ENCODE peak calls at places on chromosome 7, in four cellular contexts. S is K562, W is HepG2, Q is GM12878. R is an unnamed sample.

GRCh38 chr7:32204361-32205018 is 134.3 kb upstream of the PDE1C start:
- DNase-seq in S (no peak), W (peak), Q (peak), R (peak)

GRCh38 chr7:143389316-143390097 is 8.4 kb downstream of the ZYX start:
- DNase-seq in W (no peak), Q (no peak), S (peak), R (no peak)

GRCh38 chr7:74505426-74506328 is 52.0 kb downstream of the GTF2IRD1 start:
- DNase-seq in W (no peak), S (no peak), Q (no peak), R (no peak)

GRCh38 chr7:46972205-46972604 is 609.7 kb downstream of the TNS3 start:
- DNase-seq in Q (no peak), W (no peak), S (no peak), R (no peak)

GRCh38 chr7:31102151-31102972 is 50.3 kb downstream of the ADCYAP1R1 start:
- DNase-seq in S (no peak), Q (no peak), W (no peak), R (no peak)

GRCh38 chr7:137642467-137642866 is 204.3 kb downstream of the DGKI start:
- DNase-seq in S (no peak), W (no peak), Q (no peak), R (no peak)

GRCh38 chr7:157690058-157690832 is 353.4 kb downstream of the DNAJB6 start:
- DNase-seq in W (no peak), S (no peak), Q (no peak), R (peak)

GRCh38 chr7:79988642-79989041 is 146.0 kb upstream of the GNAI1 start:
- DNase-seq in W (no peak), Q (no peak), S (no peak), R (no peak)

GRCh38 chr7:137196665-137197064 is 146.9 kb downstream of the PTN start:
- DNase-seq in W (no peak), S (no peak), Q (no peak), R (no peak)

GRCh38 chr7:141231018-141231792 is 157.3 kb downstream of the TMEM178B start:
- DNase-seq in Q (no peak), S (no peak), W (peak), R (peak)

GRCh38 chr7:79612027-79612426 is 158.6 kb upstream of the MAGI2 start:
- DNase-seq in W (no peak), S (no peak), Q (no peak), R (no peak)

GRCh38 chr7:1720325-1720724 is 50.2 kb downstream of the ELFN1 start:
- DNase-seq in Q (no peak), W (no peak), S (no peak), R (no peak)

GRCh38 chr7:36994456-36995112 is 270.3 kb upstream of the AOAH start:
- DNase-seq in S (no peak), Q (no peak), W (no peak), R (no peak)

GRCh38 chr7:142001163-142001874 is 5.6 kb downstream of the MGAM start:
- DNase-seq in S (no peak), Q (no peak), W (no peak), R (no peak)

GRCh38 chr7:50664461-50664922 is 99.3 kb upstream of the DDC start:
- DNase-seq in W (no peak), Q (no peak), S (no peak), R (no peak)

GRCh38 chr7:78770422-78771410 is 682.8 kb downstream of the MAGI2 start:
- DNase-seq in Q (no peak), W (no peak), S (no peak), R (peak)

GRCh38 chr7:22640269-22640668 is 86.7 kb upstream of the IL6 start:
- DNase-seq in Q (peak), S (no peak), W (no peak), R (no peak)
- TF ChIP-seq CBFB in Q (peak), S (no peak), W (no peak), R (no peak)

DNA sequence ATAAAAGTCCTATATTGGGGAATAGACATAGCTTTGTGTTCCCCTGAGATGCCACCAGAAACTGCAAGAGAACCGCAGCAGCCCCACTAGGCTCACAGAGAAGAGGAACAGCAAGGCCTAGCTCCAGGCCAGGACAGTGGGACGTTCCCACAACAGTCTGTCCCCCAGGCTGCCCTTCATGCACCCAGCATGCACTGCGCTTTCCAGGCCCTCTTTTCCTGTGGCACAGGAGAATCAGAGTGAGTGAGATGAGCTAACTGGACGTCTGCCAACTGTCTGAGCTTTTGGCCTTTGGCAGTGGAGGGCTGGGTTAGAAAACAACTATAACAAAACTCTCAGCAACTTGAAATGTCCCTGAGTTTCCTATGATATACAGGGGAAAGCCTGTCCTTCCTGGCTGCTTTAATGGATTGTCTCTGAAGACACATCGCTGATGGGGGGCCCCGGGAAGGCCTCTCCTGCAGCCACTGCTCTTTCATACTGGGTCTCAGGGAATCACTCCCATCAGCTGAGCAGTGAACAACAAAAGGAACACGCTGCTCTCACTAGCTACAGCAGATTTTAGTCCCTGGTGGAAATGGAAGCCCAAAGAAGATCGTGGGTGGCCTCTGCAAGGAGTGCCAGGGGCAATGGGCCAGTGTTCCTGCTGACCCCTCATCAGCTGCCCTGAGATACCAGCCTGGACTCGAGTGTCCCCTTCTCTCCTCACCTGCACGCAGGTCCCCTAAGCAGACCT is 53.5 kb downstream of the PODXL start:
- DNase-seq in Q (no peak), W (peak), S (peak), R (no peak)
- TF ChIP-seq ATF2 in Q (no peak), W (no peak), S (no peak), R (no peak)

DNA sequence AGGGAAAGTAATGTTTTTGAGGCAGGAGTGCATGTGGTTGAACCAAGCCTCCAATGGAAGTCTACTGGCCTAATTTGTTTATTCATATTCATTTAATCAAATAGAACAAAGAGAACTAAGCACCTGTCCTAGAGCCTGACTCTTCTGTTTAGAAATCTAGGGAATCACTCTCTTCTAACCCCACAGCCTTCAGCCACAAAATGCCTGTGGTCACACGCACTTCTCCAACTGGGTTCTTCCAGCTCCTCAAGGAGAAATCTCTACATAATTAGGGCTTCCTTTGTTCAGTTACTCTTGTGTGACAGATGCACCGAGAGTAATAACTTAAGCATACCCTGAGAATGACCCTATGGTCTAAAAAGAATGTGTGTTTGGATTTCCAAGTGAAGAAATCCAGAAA is 133.7 kb upstream of the NAMPT start:
- DNase-seq in W (no peak), Q (no peak), S (no peak), R (no peak)
- TF ChIP-seq CBFB in W (no peak), Q (no peak), S (no peak), R (no peak)

GRCh38 chr7:33728779-33729646 is 176.3 kb upstream of the BMPER start:
- DNase-seq in Q (no peak), S (no peak), W (no peak), R (no peak)
- TF ChIP-seq ATF2 in Q (no peak), S (no peak), W (no peak), R (no peak)

GRCh38 chr7:127591189-127591588 is 2.3 kb upstream of the FSCN3 start:
- DNase-seq in S (no peak), Q (no peak), W (no peak), R (no peak)

GRCh38 chr7:127591591-127591990 is 1.9 kb upstream of the FSCN3 start:
- DNase-seq in Q (no peak), W (no peak), S (no peak), R (no peak)

GRCh38 chr7:127594490-127594889 is 954 bp downstream of the FSCN3 start:
- DNase-seq in Q (no peak), W (peak), S (no peak), R (no peak)

GRCh38 chr7:127589901-127590300 is 1.7 kb downstream of the ARF5 start:
- DNase-seq in Q (no peak), S (no peak), W (no peak), R (no peak)

DNA sequence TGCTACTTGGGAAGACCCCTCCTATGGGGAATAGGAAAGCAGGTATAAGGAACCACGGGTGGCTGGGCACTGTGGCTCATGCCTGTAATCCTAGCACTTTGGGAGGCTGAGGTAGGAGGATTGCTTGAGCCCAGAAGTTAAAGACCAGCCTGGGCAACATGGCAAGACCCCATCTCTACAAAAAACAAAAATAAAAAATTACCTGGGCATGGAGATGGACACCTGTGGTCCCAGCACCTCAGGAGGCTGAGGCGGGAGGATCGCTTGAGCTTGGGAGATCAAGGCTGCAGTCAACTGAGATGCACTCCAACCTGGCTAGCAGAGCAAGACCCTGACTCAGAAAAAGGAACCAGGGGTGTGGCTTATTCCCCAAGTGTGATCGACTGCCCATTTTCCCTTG is 986 bp upstream of the FSCN3 start:
- DNase-seq in W (no peak), Q (no peak), S (no peak), R (no peak)
- TF ChIP-seq CBFB in W (no peak), Q (no peak), S (no peak), R (no peak)